ENCODE peak calls at places on chromosomes 7 and 10, in ten cellular contexts. N is SK-N-MC, H is HepG2, K is stomach, U is spleen, L is GM23338, W is Panc1, V is HL-60, X is prostate gland, Y is HCT116. B is an unnamed sample.

GRCh38 chr7:29109815-29110385 is 36.4 kb downstream of the CPVL start:
- DNase-seq in N (no peak), H (no peak), K (no peak), U (no peak), L (no peak), W (no peak), V (peak), X (no peak), Y (no peak), B (no peak)

GRCh38 chr10:102642553-102643345 is 1.5 kb upstream of the TRIM8 start:
- DNase-seq in N (no peak), H (peak), K (peak), U (peak), L (peak), W (no peak), V (no peak), X (peak), Y (peak), B (peak)

GRCh38 chr10:8296742-8297101 is 242.2 kb downstream of the GATA3 start:
- DNase-seq in N (no peak), H (no peak), K (no peak), U (no peak), L (no peak), W (no peak), V (no peak), X (no peak), Y (no peak), B (no peak)

GRCh38 chr10:97779492-97779891 is 7.7 kb upstream of the SFRP5 start:
- DNase-seq in N (no peak), H (no peak), K (no peak), U (no peak), L (no peak), W (no peak), V (no peak), X (no peak), Y (no peak), B (no peak)

GRCh38 chr7:85185355-85186082 is 1.3 kb downstream of the SEMA3D start:
- DNase-seq in N (no peak), H (no peak), K (peak), U (peak), L (peak), W (no peak), V (no peak), X (peak), Y (no peak), B (peak)

GRCh38 chr10:7942859-7943258 is 111.6 kb upstream of the GATA3 start:
- DNase-seq in N (no peak), H (peak), K (no peak), U (no peak), L (peak), W (no peak), V (no peak), X (no peak), Y (no peak), B (no peak)

GRCh38 chr10:42939237-42939636 is 137.6 kb upstream of the RET start:
- DNase-seq in N (no peak), H (no peak), K (peak), U (peak), L (no peak), W (no peak), V (no peak), X (no peak), Y (no peak), B (peak)

GRCh38 chr10:35896011-35896410 is 253.9 kb upstream of the FZD8 start:
- DNase-seq in N (no peak), H (no peak), K (no peak), U (no peak), L (no peak), W (no peak), V (no peak), X (no peak), Y (no peak), B (no peak)

GRCh38 chr7:47361746-47362215 is 220.1 kb downstream of the TNS3 start:
- DNase-seq in N (no peak), H (no peak), K (peak), U (peak), L (no peak), W (no peak), V (no peak), X (peak), Y (peak), B (no peak)

GRCh38 chr7:13050703-13051102 is 363.3 kb downstream of the ARL4A start:
- DNase-seq in N (peak), H (peak), K (no peak), U (no peak), L (no peak), W (no peak), V (no peak), X (no peak), Y (no peak), B (no peak)

GRCh38 chr10:2968401-2968800 is 98.9 kb upstream of the PFKP start:
- DNase-seq in N (no peak), H (no peak), K (no peak), U (no peak), L (no peak), W (no peak), V (no peak), X (no peak), Y (no peak), B (no peak)

GRCh38 chr10:8978100-8978499 is 923.6 kb downstream of the GATA3 start:
- DNase-seq in N (no peak), H (no peak), K (no peak), U (no peak), L (no peak), W (no peak), V (no peak), X (no peak), Y (no peak), B (no peak)

GRCh38 chr10:16662889-16663288 is 141.2 kb upstream of the C1QL3 start:
- DNase-seq in N (no peak), H (no peak), K (no peak), U (no peak), L (no peak), W (no peak), V (no peak), X (no peak), Y (no peak), B (no peak)

GRCh38 chr7:30309302-30309701 is 24.9 kb downstream of the ZNRF2 start:
- DNase-seq in N (no peak), H (no peak), K (no peak), U (no peak), L (no peak), W (no peak), V (no peak), X (no peak), Y (no peak), B (no peak)

GRCh38 chr7:31545549-31545948 is 31.7 kb downstream of the ITPRID1 start:
- DNase-seq in N (no peak), H (no peak), K (no peak), U (no peak), L (no peak), W (no peak), V (no peak), X (no peak), Y (no peak), B (no peak)

GRCh38 chr10:92742331-92743228 is 52.8 kb downstream of the HHEX start:
- DNase-seq in N (no peak), H (no peak), K (no peak), U (no peak), L (no peak), W (no peak), V (no peak), X (no peak), Y (no peak), B (no peak)

GRCh38 chr7:155953781-155954549 is 141.7 kb upstream of the SHH start:
- DNase-seq in N (no peak), H (peak), K (peak), U (no peak), L (no peak), W (no peak), V (no peak), X (no peak), Y (no peak), B (peak)

GRCh38 chr7:101772508-101773306 is 44.7 kb upstream of the CUX1 start:
- DNase-seq in N (no peak), H (no peak), K (no peak), U (no peak), L (no peak), W (no peak), V (no peak), X (no peak), Y (no peak), B (no peak)

GRCh38 chr7:140358771-140359095 is 39.6 kb downstream of the SLC37A3 start:
- DNase-seq in N (no peak), H (no peak), K (no peak), U (peak), L (no peak), W (no peak), V (no peak), X (no peak), Y (no peak), B (no peak)

GRCh38 chr7:104794154-104794553 is 219.9 kb upstream of the KMT2E start:
- DNase-seq in N (no peak), H (no peak), K (no peak), U (no peak), L (no peak), W (no peak), V (no peak), X (no peak), Y (no peak), B (no peak)

GRCh38 chr7:12805957-12806356 is 118.5 kb downstream of the ARL4A start:
- DNase-seq in N (no peak), H (no peak), K (no peak), U (no peak), L (no peak), W (no peak), V (peak), X (no peak), Y (no peak), B (no peak)

GRCh38 chr10:113362645-113363091 is 190.2 kb upstream of the HABP2 start:
- DNase-seq in N (peak), H (no peak), K (no peak), U (no peak), L (no peak), W (no peak), V (no peak), X (no peak), Y (no peak), B (no peak)

GRCh38 chr7:122844191-122844988 is 41.9 kb downstream of the CADPS2 start:
- DNase-seq in N (no peak), H (peak), K (no peak), U (no peak), L (no peak), W (no peak), V (no peak), X (no peak), Y (no peak), B (no peak)

GRCh38 chr10:13296476-13296875 is 3.4 kb downstream of the PHYH start:
- DNase-seq in N (no peak), H (no peak), K (no peak), U (peak), L (no peak), W (no peak), V (no peak), X (no peak), Y (no peak), B (no peak)

GRCh38 chr10:13294784-13295183 is 5.1 kb downstream of the PHYH start:
- DNase-seq in N (no peak), H (no peak), K (no peak), U (no peak), L (no peak), W (no peak), V (no peak), X (no peak), Y (no peak), B (no peak)

GRCh38 chr10:13298748-13299436 is 972 bp downstream of the PHYH start:
- DNase-seq in N (no peak), H (no peak), K (no peak), U (peak), L (no peak), W (no peak), V (no peak), X (no peak), Y (no peak), B (no peak)

GRCh38 chr10:13302821-13303555 is 3.1 kb upstream of the PHYH start:
- DNase-seq in N (no peak), H (no peak), K (no peak), U (no peak), L (no peak), W (no peak), V (no peak), X (no peak), Y (no peak), B (no peak)

GRCh38 chr10:13299437-13300287 is at the start of gene PHYH:
- DNase-seq in N (no peak), H (peak), K (peak), U (peak), L (peak), W (no peak), V (peak), X (peak), Y (peak), B (peak)
- TF ChIP-seq POLR2AphosphoS5 in N (peak), H (peak), K (peak), U (peak), L (peak), W (peak), V (no peak), X (peak), Y (peak), B (peak)

GRCh38 chr10:650691-651615 is 38.5 kb downstream of the DIP2C start:
- DNase-seq in N (no peak), H (no peak), K (no peak), U (no peak), L (no peak), W (no peak), V (no peak), X (no peak), Y (no peak), B (peak)
- H3K4me3 ChIP-seq in N (no peak), H (peak), K (peak), U (no peak), L (no peak), W (no peak), V (no peak), X (no peak), Y (no peak), B (peak)

DNA sequence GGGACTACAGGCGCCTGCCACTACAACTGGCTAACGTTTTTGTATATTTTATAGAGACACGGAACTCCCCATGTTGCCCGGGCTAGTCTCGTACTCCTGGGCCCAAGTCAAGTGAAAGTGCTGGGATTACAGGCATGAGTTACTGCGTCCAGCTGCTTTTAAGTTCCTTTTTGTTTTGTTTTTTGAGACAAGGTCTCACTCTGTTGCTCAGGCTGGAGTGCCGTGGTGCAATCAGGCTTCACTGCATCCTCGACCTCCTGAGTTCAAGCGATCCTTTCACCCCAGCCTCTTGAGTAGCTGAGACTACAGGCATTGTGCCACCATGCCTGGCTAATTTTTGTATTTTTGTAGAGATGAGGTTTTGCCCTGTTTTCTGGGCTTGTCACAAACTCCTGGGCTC is 155.0 kb downstream of the GALNT17 start:
- DNase-seq in N (no peak), H (no peak), K (no peak), U (no peak), L (no peak), W (no peak), V (no peak), X (no peak), Y (no peak), B (no peak)
- TF ChIP-seq POLR2AphosphoS5 in N (no peak), H (no peak), K (no peak), U (no peak), L (no peak), W (no peak), V (no peak), X (no peak), Y (no peak), B (no peak)

GRCh38 chr7:70082026-70082655 is 483.9 kb downstream of the AUTS2 start:
- DNase-seq in N (peak), H (no peak), K (no peak), U (no peak), L (no peak), W (no peak), V (no peak), X (no peak), Y (no peak), B (no peak)
- H3K4me3 ChIP-seq in N (peak), H (no peak), K (no peak), U (no peak), L (no peak), W (no peak), V (no peak), X (no peak), Y (no peak), B (no peak)

GRCh38 chr7:896346-897075 is 20.2 kb downstream of the GET4 start:
- DNase-seq in N (no peak), H (no peak), K (no peak), U (peak), L (no peak), W (no peak), V (no peak), X (no peak), Y (no peak), B (no peak)
- TF ChIP-seq POLR2AphosphoS5 in N (no peak), H (no peak), K (no peak), U (no peak), L (no peak), W (no peak), V (no peak), X (no peak), Y (no peak), B (no peak)

DNA sequence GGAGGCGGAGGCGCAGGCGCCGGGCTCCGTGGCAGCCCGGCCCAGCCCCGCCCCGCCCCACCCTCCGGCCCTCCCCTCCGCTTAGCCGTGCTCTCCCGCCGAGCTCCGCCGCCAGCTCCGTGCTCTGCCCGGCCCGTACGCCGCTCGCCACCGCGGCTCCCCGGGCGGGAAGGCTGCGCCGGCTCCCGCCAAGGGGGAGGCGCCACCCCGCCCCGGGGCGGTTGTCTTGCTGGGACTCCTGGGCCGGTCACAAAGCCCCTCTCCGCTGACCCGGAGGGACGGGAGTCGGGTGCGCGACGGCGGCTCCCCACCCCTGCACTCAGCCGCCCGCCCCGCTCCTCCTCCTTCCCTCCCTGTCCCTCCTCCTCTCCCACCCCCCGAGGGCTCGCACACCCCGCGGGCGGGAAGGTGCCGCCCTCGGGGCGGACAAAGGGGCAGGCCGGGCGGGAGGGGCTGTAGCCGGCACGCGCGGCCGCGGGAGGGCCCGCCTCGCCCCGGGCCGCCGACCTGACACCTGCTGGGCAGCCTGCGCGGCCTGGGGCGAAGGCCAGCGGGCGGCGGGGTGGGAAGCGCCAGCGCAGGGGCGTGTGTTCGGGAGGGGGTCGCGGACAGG is 11.5 kb upstream of the SP8 start:
- DNase-seq in N (no peak), H (no peak), K (peak), U (peak), L (peak), W (no peak), V (no peak), X (peak), Y (peak), B (no peak)
- H3K4me3 ChIP-seq in N (peak), H (peak), K (peak), U (peak), L (peak), W (peak), V (peak), X (peak), Y (peak), B (peak)

DNA sequence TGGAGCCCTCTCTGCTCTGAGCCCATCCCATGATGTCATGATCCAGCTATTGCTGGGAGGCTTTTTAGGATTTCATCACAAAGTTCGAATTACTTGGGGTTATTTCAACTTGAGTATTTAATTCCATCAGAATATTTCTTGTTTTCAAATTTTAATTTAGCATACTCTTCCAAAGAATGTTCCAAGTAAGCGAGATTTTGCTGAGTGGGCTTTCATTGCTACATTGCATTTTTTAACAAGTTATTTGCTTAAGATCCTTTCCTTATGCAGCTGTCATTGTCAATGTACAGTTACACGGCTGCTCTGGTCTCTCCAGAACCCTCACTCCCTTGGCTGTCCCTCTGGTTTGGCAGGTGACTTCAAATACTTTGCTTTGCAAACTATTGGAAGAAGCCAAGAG is 80.0 kb downstream of the CFAP58 start:
- DNase-seq in N (no peak), H (no peak), K (no peak), U (no peak), L (no peak), W (no peak), V (no peak), X (no peak), Y (no peak), B (no peak)
- TF ChIP-seq POLR2AphosphoS5 in N (no peak), H (no peak), K (no peak), U (no peak), L (no peak), W (no peak), V (no peak), X (no peak), Y (no peak), B (no peak)

DNA sequence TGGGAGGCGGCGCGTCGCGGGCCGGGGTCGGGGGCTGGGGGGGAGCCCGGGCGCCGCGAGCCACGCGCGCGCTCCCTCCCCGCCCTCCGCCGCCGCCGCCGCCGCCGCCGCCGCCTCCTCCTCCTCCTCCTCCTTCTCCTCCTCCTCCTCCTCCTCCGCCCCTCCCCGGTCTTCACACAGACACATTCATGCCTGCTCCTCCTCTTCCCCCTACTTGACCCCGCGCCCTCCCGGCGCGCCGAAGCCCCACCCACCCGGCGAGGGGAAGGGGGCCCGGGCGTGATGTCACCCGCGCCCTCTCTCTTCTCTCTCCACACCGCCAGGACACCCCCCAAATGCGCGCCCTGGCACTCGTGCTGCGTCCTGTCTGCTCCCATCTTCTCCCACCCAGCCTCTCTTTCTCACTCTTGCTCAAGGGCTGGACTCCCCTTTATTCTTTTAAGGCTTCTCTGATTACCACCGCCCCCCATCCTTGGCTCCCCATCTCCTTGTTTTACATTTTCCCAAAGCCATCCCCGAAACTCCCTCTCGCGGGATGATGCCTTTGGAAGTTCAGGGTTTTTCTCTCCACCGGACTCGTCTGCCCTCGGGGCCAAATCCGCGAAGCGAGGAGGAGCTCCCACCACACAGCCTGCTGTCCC is 1.0 kb upstream of the GLI3 start:
- DNase-seq in N (no peak), H (no peak), K (no peak), U (no peak), L (peak), W (no peak), V (no peak), X (peak), Y (no peak), B (peak)
- H3K4me3 ChIP-seq in N (peak), H (peak), K (peak), U (no peak), L (peak), W (peak), V (peak), X (peak), Y (no peak), B (peak)

DNA sequence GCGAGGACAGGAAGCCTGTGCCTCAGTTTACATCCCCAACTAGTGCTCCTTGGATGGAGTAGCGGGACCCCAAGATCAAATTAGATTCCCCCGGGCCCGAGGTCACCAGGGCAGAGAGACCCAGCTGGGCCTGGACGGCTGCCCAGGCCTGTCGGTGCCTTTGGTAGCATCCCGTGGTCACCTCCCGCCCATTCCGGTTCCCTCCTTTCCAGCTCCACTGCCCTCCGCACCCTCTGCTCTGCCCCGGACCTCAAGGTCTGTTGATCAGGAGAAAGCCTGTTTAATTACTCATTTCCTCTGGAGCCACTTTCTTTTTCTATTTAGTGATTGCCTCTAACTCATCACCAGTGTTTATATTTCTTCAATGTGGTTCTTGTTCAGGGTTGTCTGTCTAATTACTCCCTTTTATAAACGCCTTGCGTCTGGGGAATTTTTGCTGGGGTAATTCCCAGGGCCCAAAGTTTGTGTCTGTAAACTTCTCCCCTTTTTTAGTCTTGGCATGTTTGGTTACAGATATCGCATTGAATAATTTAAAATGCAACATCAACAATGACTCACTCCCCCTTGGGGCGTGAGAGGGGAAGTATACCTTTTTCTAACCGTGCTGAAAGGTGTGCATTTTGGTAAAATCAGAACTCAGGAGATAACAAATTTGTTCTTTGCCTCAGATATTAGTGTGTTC is 1.9 kb downstream of the FOXK1 start:
- DNase-seq in N (no peak), H (peak), K (peak), U (peak), L (no peak), W (peak), V (no peak), X (peak), Y (no peak), B (peak)
- TF ChIP-seq POLR2AphosphoS5 in N (no peak), H (no peak), K (peak), U (peak), L (no peak), W (no peak), V (no peak), X (peak), Y (peak), B (no peak)